ENCODE peak calls at places on chromosomes 2 and 18, in four cellular contexts. L, I, W and E are unnamed samples.

GRCh38 chr2:120786038-120786437 is 50.4 kb downstream of the GLI2 start:
- DNase-seq in I (no peak), W (no peak), L (no peak), E (no peak)

GRCh38 chr18:79392226-79392625 is 3.5 kb upstream of the NFATC1 start:
- DNase-seq in I (no peak), W (no peak), L (peak; percentile 60), E (no peak)

GRCh38 chr2:234305846-234306245 is 191.0 kb downstream of the ARL4C start:
- DNase-seq in I (no peak), W (no peak), L (no peak), E (peak; percentile 64)

GRCh38 chr2:1995987-1996386 is 251.7 kb upstream of the PXDN start:
- DNase-seq in I (no peak), L (no peak), W (peak; percentile 24), E (no peak)

GRCh38 chr2:161662373-161662772 is 38.2 kb downstream of the SLC4A10 start:
- DNase-seq in I (no peak), L (no peak), W (no peak), E (no peak)

GRCh38 chr18:61216086-61216485 is 117.1 kb upstream of the CDH20 start:
- DNase-seq in W (no peak), I (no peak), L (no peak), E (no peak)

GRCh38 chr2:166343467-166343866 is 32.3 kb downstream of the SCN9A start:
- DNase-seq in I (no peak), W (no peak), L (no peak), E (no peak)

GRCh38 chr18:22667158-22667557 is 249.4 kb upstream of the CTAGE1 start:
- DNase-seq in I (no peak), W (no peak), L (no peak), E (no peak)

GRCh38 chr2:43759195-43759594 is 14.6 kb upstream of the DYNC2LI1 start:
- DNase-seq in I (no peak), L (no peak), W (peak; percentile 40), E (peak; percentile 87)

GRCh38 chr18:10477863-10478260 is 23.4 kb downstream of the APCDD1 start:
- DNase-seq in L (no peak), I (no peak), W (no peak), E (no peak)

GRCh38 chr18:10482985-10483949 is 28.8 kb downstream of the APCDD1 start:
- DNase-seq in I (peak; percentile 53), L (no peak), W (no peak), E (no peak)

GRCh38 chr18:10485475-10485874 is 31.0 kb downstream of the APCDD1 start:
- DNase-seq in I (no peak), L (no peak), W (no peak), E (no peak)

GRCh38 chr18:10481831-10482230 is 27.4 kb downstream of the APCDD1 start:
- DNase-seq in W (no peak), I (no peak), L (no peak), E (no peak)

DNA sequence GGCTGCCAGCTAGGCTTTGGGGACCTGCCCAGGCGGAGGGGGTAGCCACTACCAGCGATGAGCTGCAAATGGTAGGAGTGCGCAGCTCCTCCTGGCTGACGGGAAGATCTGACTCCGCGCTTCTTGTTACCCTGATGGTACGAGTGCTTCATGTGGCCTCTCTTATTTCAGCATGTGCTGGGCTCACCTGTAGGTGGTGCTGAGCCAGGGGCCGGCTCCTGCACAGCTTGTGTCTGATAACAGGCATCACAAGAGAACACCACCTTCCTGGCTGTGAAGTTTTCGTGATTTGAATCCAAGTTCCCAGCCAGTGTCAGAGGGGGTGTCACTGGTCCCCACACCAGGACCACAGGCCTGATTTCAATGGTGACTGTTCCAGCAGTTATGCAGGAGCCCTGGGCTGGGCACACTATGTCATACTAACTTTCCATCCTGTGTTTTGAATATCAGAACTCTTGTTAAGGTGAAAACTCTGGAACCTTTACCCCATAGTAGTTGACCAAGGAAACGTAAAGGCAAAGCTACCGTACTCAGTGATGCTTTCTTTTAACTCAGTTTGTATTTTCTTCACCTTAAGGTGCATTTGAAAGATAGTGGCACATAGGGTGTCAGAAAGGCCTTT is 28.0 kb downstream of the APCDD1 start:
- DNase-seq in I (no peak), W (no peak), L (no peak), E (no peak)
- TF ChIP-seq CTCF in I (no peak), W (no peak), L (no peak), E (no peak)

DNA sequence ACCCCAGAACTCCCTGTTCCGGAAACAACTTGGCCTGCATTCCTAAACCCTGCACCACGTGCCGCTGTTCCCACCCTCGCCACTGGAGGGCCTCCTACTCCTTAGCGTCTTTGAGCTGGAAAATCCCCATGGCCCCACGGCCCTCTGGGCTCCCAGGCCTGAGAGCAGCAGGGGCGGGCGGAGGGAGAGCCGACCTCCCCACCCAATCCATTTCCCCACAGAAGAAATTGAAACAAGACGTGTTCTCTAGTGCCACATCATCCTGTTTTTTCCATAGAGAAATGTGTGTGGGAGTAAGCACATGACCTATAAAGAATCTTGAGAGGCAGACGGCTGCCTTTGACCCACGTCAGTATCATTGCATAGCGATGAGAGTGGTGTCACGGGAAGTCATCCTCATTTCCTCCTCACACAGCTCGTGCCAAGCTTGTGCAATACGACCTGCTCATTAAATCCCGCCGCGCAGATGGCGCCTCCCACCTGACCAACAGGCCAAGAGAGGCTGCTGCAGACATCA is 79.2 kb downstream of the LAMA1 start:
- DNase-seq in L (peak; percentile 91), I (peak; percentile 28), W (peak; percentile 100), E (peak; percentile 98)
- H3K4me3 ChIP-seq in L (peak overlapping the region; percentile 33), I (peak overlapping the region; percentile 7), W (peak overlapping the region; percentile 13), E (peak overlapping the region; percentile 39)

GRCh38 chr2:23546913-23547312 is 161.9 kb downstream of the KLHL29 start:
- DNase-seq in I (no peak), L (no peak), W (no peak), E (no peak)

GRCh38 chr2:23548143-23548769 is 163.3 kb downstream of the KLHL29 start:
- DNase-seq in I (no peak), L (no peak), W (no peak), E (no peak)

GRCh38 chr2:23545811-23546210 is 160.8 kb downstream of the KLHL29 start:
- DNase-seq in W (no peak), I (no peak), L (no peak), E (no peak)

GRCh38 chr2:23549051-23549450 is 164.1 kb downstream of the KLHL29 start:
- DNase-seq in I (no peak), L (no peak), W (no peak), E (no peak)

DNA sequence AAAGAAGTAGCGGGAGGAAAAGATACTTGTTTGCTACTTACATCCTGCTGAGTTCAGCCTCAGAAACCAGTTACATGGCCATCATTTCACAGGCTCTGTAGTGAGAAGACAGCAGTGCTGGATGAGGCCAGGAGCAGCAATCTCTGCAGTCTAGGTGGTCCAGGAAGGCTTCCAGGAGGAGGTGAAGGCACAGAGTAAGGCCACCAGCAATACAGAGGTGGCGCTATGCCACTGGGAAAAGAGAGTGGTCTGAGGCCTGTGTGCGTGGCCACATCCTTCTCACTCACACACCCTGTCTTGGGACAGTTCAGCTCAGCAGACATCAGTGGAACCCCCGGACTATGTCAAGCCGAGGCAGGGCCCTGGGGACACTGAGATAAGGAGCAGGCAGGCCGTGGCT is 162.7 kb downstream of the KLHL29 start:
- DNase-seq in I (no peak), W (no peak), L (no peak), E (no peak)
- TF ChIP-seq CTCF in I (no peak), W (no peak), L (no peak), E (no peak)

GRCh38 chr2:66445781-66446177 is 10.9 kb downstream of the MEIS1 start:
- DNase-seq in W (no peak), I (no peak), L (no peak), E (peak; percentile 47)

GRCh38 chr2:66445076-66445724 is 10.3 kb downstream of the MEIS1 start:
- DNase-seq in W (no peak), I (no peak), L (no peak), E (peak; percentile 55)

GRCh38 chr2:66443183-66443976 is 8.5 kb downstream of the MEIS1 start:
- DNase-seq in W (no peak), L (no peak), I (no peak), E (peak; percentile 26)

GRCh38 chr2:66446178-66446860 is 11.4 kb downstream of the MEIS1 start:
- DNase-seq in W (peak; percentile 34), I (peak; percentile 53), L (no peak), E (peak; percentile 72)

DNA sequence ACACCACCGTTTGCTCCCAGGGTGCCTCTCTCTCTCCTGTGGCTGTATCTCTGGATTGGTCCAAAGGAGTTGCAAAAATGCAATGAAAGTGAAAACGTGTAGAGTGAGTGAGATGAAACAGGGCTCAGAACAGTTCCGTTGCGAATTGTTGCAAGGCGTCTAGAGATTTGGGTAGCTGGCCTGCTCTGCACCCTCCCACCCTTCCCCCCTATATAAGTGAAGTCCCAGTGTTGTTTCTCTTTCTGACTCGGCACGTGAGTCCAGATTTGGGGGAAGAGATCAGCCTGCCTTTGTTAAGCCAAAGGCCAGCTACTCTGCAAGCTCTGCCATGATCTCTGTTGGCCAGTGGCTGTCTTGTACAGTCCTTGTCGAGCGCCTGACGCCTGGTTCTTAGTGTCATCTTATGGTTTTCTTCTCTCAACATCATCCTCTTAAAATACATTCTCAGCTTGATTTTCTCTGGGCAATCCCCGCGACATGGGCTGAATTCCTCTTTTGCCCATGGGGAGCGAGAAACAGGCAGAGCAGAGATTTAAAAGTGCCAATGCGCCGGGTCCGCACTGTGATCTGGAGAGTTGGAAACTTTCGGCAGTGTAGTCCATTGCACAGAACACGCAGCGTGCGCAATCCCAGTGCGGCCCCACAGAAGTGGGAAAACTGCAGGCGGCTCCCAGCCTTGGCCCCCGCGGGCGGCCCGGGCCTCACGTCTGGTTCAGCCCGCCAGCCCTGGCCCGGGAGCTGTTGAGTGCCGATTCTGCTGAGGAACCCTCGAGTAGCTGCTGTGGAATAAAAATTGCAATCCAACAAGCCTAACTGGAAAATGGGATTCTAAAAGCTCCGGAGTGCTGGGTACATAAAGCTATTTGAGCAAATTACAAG is 9.3 kb downstream of the MEIS1 start:
- DNase-seq in I (no peak), L (no peak), W (peak; percentile 28), E (peak; percentile 69)
- H3K4me3 ChIP-seq in I (peak overlapping the region; percentile 4), L (peak overlapping the region; percentile 25), W (peak overlapping the region; percentile 19), E (peak overlapping the region; percentile 88)

DNA sequence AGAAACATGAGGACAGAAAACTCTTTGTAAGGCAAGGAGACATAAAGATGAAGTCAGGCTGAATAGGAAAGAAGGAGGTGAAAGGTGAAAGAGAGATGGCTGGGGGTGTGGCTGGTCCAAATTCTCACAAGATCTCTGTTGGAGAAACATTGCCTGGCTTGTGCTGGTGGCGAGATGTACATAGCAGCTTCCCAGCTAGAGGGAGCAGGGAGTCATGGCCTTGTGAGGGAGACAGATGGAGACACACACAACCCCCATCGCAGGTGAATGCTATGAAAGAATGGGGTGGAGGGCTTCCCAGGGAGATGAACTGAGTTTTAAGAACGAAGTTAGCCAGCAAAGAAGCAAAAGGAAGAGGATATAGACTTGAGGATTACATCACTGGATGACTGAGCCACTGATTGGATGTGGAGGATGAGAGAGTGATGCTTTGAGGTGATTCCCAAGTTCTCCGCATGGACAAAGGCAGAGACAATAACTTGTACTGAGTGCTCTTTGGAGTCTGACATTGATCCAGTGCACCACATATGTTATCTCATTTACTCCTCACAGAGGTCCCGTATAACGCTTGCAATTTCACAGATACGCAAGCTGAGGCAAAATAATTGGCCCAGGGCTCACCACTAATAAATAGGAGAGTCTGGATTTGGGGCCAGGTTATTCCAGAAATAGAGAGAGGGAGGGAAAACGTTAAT is 3.6 kb upstream of the EMX1 start:
- DNase-seq in L (no peak), W (no peak), I (no peak), E (no peak)
- TF ChIP-seq CTCF in L (no peak), W (peak; percentile 20), I (no peak), E (peak; percentile 12)

GRCh38 chr2:174334781-174335604 is at the start of gene SP9:
- DNase-seq in L (no peak), W (peak; percentile 38), I (no peak), E (peak; percentile 78)
- H3K4me3 ChIP-seq in L (no peak within 1 kb of the TSS), W (no peak within 1 kb of the TSS), I (no peak within 1 kb of the TSS), E (peak within 1 kb of the TSS; percentile 65)

GRCh38 chr2:9110893-9111569 is 95.6 kb upstream of the ASAP2 start:
- DNase-seq in L (no peak), I (no peak), W (no peak), E (no peak)
- TF ChIP-seq CTCF in L (no peak), I (peak; percentile 9), W (peak; percentile 22), E (peak; percentile 22)